ENCODE peak calls at places on chromosomes 7 and 10, in ten cellular contexts. M, Q, I, X, C, B, G, D, W and L are unnamed samples.

GRCh38 chr10:127145173-127145572 is 51.2 kb downstream of the INSYN2A start:
- DNase-seq in W (no peak), M (no peak), Q (peak; percentile 44), B (peak; percentile 24), D (peak; percentile 37), X (peak; percentile 75), C (peak; percentile 70), I (peak; percentile 7), G (peak; percentile 86), L (no peak)

GRCh38 chr7:3011211-3011852 is 32.3 kb downstream of the CARD11 start:
- DNase-seq in I (no peak), W (no peak), X (no peak), Q (no peak), C (no peak), M (no peak), G (no peak), D (no peak), B (no peak), L (no peak)

GRCh38 chr10:97475936-97476594 is 22.2 kb downstream of the MMS19 start:
- DNase-seq in X (no peak), Q (peak; percentile 86), W (no peak), B (no peak), G (peak; percentile 41), M (no peak), C (peak; percentile 90), D (no peak), I (no peak), L (no peak)

GRCh38 chr7:46291064-46291463 is 370.0 kb upstream of the IGFBP3 start:
- DNase-seq in I (no peak), B (no peak), D (no peak), C (peak; percentile 75), M (peak; percentile 45), X (peak; percentile 75), Q (peak; percentile 59), G (peak; percentile 96), W (no peak), L (peak; percentile 71)

GRCh38 chr10:77974396-77975074 is 48.0 kb upstream of the DLG5 start:
- DNase-seq in X (peak; percentile 89), M (peak; percentile 74), D (peak; percentile 52), B (peak; percentile 57), I (peak; percentile 18), G (peak; percentile 28), C (peak; percentile 39), Q (peak; percentile 18), W (peak; percentile 86), L (peak; percentile 13)

GRCh38 chr7:34064511-34065158 is 159.3 kb downstream of the BMPER start:
- DNase-seq in Q (peak; percentile 60), D (no peak), W (no peak), C (peak; percentile 68), G (no peak), B (no peak), I (no peak), X (no peak), M (no peak), L (no peak)

GRCh38 chr10:18333616-18334015 is 193.4 kb downstream of the CACNB2 start:
- DNase-seq in B (no peak), X (no peak), Q (no peak), I (no peak), M (no peak), W (no peak), D (no peak), G (no peak), C (no peak), L (no peak)

GRCh38 chr7:139124084-139124914 is 14.8 kb upstream of the ZC3HAV1 start:
- DNase-seq in M (no peak), W (no peak), X (no peak), Q (no peak), B (no peak), I (no peak), G (no peak), C (no peak), D (peak; percentile 7), L (no peak)

DNA sequence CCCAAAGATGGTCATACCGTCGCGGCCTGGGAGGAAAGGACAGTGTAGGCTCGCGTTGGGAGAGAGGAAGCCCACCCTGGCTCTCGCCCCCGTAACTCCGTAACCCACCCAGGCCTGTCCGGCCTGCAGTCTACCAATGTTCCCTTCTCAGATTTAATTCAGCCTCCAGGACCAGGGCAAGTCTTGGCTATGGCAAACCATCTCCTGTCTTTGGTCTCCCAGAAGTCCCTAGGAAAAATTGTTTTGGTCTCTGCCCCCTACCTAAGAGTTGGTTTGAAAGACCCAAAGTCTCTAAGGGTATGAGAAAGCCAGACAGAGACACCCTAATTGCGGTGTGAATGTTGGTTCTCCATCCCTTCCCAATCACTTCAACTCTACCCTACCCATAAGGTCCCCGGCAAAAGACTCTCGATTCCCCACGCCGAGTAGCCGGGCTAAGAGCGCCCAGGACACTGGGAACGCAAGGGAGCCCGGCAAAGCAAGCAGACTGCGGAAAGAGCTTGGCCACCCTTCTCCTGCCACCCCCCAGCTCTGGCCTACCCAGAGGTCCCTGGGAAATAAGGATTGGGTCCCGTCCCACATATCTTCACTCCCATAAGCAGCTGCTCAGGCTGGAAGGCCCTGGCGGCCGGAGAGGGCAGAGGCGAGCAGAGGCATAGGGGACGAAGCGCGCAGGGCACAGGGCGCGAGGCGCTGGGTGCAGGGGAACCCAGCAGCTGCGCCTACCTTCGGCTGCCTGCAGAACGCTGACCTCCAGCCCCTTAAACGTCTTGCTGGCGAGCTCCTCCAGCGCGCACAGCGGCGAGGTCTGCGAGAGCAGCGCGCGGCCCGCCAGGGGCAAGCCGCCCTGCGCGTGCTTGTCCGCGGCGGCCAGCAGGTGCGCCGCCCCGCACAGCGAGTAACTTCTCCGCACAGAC is 1.2 kb downstream of the LBX1 start:
- DNase-seq in D (no peak), Q (no peak), I (no peak), W (peak; percentile 84), M (no peak), X (no peak), C (no peak), B (no peak), G (peak; percentile 34), L (no peak)
- TF ChIP-seq EZH2 in D (peak; percentile 79), Q (peak; percentile 84), I (peak; percentile 96), W (peak; percentile 44), M (peak; percentile 48), X (peak; percentile 54), C (peak; percentile 90), B (no peak), G (peak; percentile 98), L (peak; percentile 95)

GRCh38 chr10:28677889-28678686 is 767 bp downstream of the BAMBI start:
- DNase-seq in D (peak; percentile 48), I (peak; percentile 59), C (peak; percentile 46), B (no peak), G (peak; percentile 61), M (peak; percentile 49), W (peak; percentile 70), Q (peak; percentile 40), X (peak; percentile 11), L (no peak)

GRCh38 chr10:28681928-28682750 is 4.8 kb downstream of the BAMBI start:
- DNase-seq in X (no peak), D (no peak), B (no peak), W (no peak), I (no peak), G (no peak), Q (no peak), C (no peak), M (no peak), L (no peak)

GRCh38 chr10:28681345-28681763 is 4.0 kb downstream of the BAMBI start:
- DNase-seq in M (no peak), C (peak; percentile 62), B (no peak), W (no peak), Q (peak; percentile 43), X (no peak), G (peak; percentile 39), I (no peak), D (no peak), L (no peak)

GRCh38 chr10:28678687-28679457 is 1.6 kb downstream of the BAMBI start:
- DNase-seq in G (peak; percentile 36), M (no peak), D (peak; percentile 71), X (peak; percentile 25), Q (peak; percentile 51), W (peak; percentile 47), B (no peak), C (peak; percentile 61), I (peak; percentile 49), L (no peak)

DNA sequence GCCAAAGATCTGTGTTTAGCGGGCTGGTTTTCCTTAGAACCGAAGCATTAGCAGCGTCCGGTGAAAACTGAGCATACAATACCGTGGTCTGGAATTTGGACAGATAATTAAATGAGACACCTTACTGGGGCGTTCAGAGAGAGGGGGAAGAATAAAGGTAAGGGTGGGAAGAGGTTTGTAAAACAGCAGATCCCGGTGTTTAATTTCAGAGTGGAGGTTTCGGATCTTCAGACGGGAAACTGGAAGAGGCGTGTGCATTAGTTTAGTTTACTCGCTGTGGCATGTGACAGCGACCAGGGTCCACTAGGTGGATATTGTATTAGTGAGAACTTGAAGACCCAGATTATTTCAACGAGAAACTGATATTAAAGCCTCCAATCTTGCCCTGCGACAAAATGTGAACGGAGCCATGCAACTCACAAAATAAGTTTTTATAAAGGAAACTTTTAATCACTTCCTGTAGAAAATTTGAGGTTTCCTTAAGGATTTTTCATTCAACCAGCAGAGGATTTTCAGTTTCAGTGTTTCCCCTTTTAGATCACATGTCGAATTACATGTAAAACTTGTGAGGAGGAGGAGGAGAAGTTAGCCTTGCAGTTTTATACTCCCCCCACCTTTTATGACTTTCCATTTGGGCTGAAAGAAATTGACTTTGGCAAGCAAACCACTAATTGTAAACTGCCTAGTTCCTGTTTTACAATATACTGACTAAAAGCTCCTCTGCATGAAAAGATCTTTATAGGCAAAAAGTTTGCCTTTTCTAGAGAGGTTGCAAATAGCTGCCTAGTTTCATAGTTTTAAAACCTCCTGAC is 2.8 kb downstream of the BAMBI start:
- DNase-seq in M (peak; percentile 54), D (peak; percentile 71), B (no peak), C (no peak), I (peak; percentile 57), Q (no peak), W (peak; percentile 41), G (peak; percentile 10), X (peak; percentile 50), L (no peak)
- TF ChIP-seq CTCF in M (peak; percentile 33), D (peak; percentile 60), B (no peak), C (no peak), I (peak; percentile 48), Q (peak; percentile 30), W (peak; percentile 50), G (peak; percentile 24), X (peak; percentile 40), L (no peak)

GRCh38 chr7:76281006-76281705 is 21.3 kb upstream of the HSPB1 start:
- DNase-seq in Q (no peak), I (no peak), X (no peak), B (no peak), W (peak; percentile 40), M (no peak), C (no peak), G (no peak), D (no peak), L (no peak)
- TF ChIP-seq EZH2 in Q (peak; percentile 96), I (peak; percentile 67), X (peak; percentile 92), B (no peak), W (peak; percentile 93), M (peak; percentile 82), C (peak; percentile 93), G (peak; percentile 82), D (peak; percentile 44), L (peak; percentile 91)

DNA sequence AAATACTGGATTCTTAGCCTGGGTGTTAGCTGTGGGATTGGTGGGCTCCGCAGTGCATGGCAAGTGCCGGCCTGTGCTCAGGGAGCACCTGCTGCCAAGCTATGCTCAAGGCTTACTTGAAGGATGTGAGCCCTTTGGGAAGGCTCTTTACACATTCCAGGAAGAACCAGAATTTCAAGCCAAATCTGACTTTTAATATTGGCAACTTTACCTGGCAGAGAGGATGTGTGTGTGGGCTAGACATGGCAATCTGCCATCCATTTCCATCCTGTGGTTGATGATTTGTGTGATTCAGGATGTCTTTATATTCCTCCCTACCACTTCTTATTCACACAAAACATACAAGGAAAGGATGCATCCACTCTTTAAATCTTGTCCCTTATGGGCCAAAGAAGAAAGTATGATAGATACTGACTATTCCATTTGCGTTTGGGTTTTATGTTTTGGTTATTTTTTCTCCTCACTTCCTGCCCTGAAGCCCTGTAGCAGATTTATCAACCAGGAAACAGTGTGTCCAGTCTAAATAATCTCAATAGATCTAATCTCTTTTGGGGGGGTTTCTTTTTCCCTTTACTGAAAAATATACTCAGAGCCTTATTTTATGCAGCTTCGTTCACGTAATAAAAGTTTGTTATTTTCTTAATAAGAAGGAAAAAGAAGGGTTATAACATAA is 247.1 kb downstream of the COBL start:
- DNase-seq in M (no peak), W (no peak), B (no peak), Q (peak; percentile 57), I (peak; percentile 92), X (peak; percentile 96), G (peak; percentile 78), C (peak; percentile 70), D (no peak), L (no peak)
- TF ChIP-seq CTCF in M (no peak), W (no peak), B (no peak), Q (no peak), I (no peak), X (no peak), G (no peak), C (no peak), D (no peak), L (no peak)